ENCODE peak calls at places on chromosomes 16 and 17, in seven cellular contexts. One of them, this sample, is unnamed.
A peak's percentile ranks its signal among the peaks of the same experiment; 100 is the strongest.

GRCh38 chr17:78715876-78716275 is 66.2 kb downstream of the CYTH1 start:
- DNase-seq in body of pancreas: no peak
- DNase-seq in colonic mucosa: no peak
- DNase-seq in A549: no peak
- DNase-seq in AG04450: no peak
- DNase-seq in CD4-positive, alpha-beta memory T cell: no peak
- DNase-seq in fibroblast of lung: no peak
- DNase-seq in this sample: no peak

GRCh38 chr16:12092347-12092882 is 115.9 kb downstream of the SNX29 start:
- DNase-seq in CD4-positive, alpha-beta memory T cell: no peak
- DNase-seq in fibroblast of lung: peak; percentile 90
- DNase-seq in A549: peak; percentile 13
- DNase-seq in AG04450: peak; percentile 79
- DNase-seq in colonic mucosa: no peak
- DNase-seq in body of pancreas: no peak
- DNase-seq in this sample: no peak

GRCh38 chr17:2844386-2844785 is 48.1 kb downstream of the RAP1GAP2 start:
- DNase-seq in colonic mucosa: no peak
- DNase-seq in body of pancreas: peak; percentile 32
- DNase-seq in CD4-positive, alpha-beta memory T cell: no peak
- DNase-seq in A549: peak; percentile 96
- DNase-seq in AG04450: no peak
- DNase-seq in fibroblast of lung: no peak
- DNase-seq in this sample: no peak

GRCh38 chr16:79509221-79509631 is 91.3 kb downstream of the MAF start:
- DNase-seq in fibroblast of lung: no peak
- DNase-seq in colonic mucosa: no peak
- DNase-seq in CD4-positive, alpha-beta memory T cell: no peak
- DNase-seq in AG04450: no peak
- DNase-seq in body of pancreas: peak; percentile 48
- DNase-seq in A549: no peak
- DNase-seq in this sample: no peak

GRCh38 chr17:64209983-64210382 is 53.1 kb downstream of the TEX2 start:
- DNase-seq in body of pancreas: no peak
- DNase-seq in CD4-positive, alpha-beta memory T cell: no peak
- DNase-seq in AG04450: no peak
- DNase-seq in colonic mucosa: no peak
- DNase-seq in fibroblast of lung: no peak
- DNase-seq in A549: no peak
- DNase-seq in this sample: no peak

GRCh38 chr16:88554711-88555264 is 15.4 kb upstream of the ZC3H18 start:
- DNase-seq in fibroblast of lung: no peak
- DNase-seq in CD4-positive, alpha-beta memory T cell: no peak
- DNase-seq in colonic mucosa: no peak
- DNase-seq in A549: no peak
- DNase-seq in body of pancreas: no peak
- DNase-seq in AG04450: no peak
- DNase-seq in this sample: no peak

GRCh38 chr17:74380086-74380958 is 13.0 kb downstream of the GPR142 start:
- DNase-seq in colonic mucosa: peak; percentile 74
- DNase-seq in fibroblast of lung: no peak
- DNase-seq in body of pancreas: peak; percentile 52
- DNase-seq in CD4-positive, alpha-beta memory T cell: no peak
- DNase-seq in A549: peak; percentile 44
- DNase-seq in AG04450: no peak
- DNase-seq in this sample: no peak

GRCh38 chr17:78745407-78746088 is 36.5 kb downstream of the CYTH1 start:
- DNase-seq in colonic mucosa: no peak
- DNase-seq in AG04450: no peak
- DNase-seq in A549: peak; percentile 55
- DNase-seq in body of pancreas: peak; percentile 45
- DNase-seq in CD4-positive, alpha-beta memory T cell: peak; percentile 59
- DNase-seq in fibroblast of lung: peak; percentile 62
- DNase-seq in this sample: no peak

GRCh38 chr16:81491522-81492188 is 47.0 kb downstream of the CMIP start:
- DNase-seq in AG04450: no peak
- DNase-seq in body of pancreas: no peak
- DNase-seq in fibroblast of lung: peak; percentile 60
- DNase-seq in CD4-positive, alpha-beta memory T cell: no peak
- DNase-seq in colonic mucosa: no peak
- DNase-seq in A549: no peak
- DNase-seq in this sample: no peak

GRCh38 chr16:69084301-69084700 is 21.2 kb upstream of the HAS3 start:
- DNase-seq in fibroblast of lung: no peak
- DNase-seq in AG04450: no peak
- DNase-seq in body of pancreas: no peak
- DNase-seq in A549: no peak
- DNase-seq in colonic mucosa: no peak
- DNase-seq in CD4-positive, alpha-beta memory T cell: no peak
- DNase-seq in this sample: no peak
- H3K27ac ChIP-seq in fibroblast of lung: no peak overlapping the region
- H3K27ac ChIP-seq in AG04450: no peak overlapping the region
- H3K27ac ChIP-seq in body of pancreas: no peak overlapping the region
- H3K27ac ChIP-seq in A549: no peak overlapping the region
- H3K27ac ChIP-seq in colonic mucosa: no peak overlapping the region
- H3K27ac ChIP-seq in CD4-positive, alpha-beta memory T cell: no peak overlapping the region
- H3K27ac ChIP-seq in this sample: no peak overlapping the region

DNA sequence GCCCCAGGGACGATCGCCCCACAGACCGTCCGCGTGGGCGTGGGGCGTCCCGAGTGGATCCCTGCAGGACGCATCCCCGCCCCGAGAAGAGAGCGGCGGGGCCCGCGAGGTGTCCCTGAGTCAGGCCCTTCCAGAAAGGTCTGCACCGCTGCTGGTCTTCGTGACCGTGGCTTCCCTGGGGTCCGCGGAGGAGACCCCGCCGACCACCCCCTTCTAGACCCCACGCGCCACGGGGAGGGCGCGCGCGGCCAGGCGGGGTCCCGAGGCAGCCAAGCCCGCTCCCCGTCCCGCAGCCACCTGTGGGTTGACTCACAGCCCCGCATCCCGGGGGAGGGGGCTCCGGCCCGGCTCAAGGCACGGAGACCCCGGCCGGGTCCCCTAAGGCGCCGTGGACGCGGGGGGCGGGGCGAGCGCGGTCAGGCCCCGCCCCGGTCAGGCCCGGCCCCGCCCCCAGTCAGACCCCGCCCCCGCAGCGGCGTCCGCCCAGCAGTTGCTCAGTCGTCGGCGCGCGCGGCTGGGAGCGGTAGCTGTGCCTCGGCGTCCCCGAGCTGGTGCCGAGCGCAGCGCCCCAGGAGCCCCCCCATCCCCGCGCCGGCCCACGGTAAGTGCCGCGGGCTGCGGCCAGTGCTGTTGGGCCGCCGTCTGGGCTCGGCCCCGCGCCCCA is at the start of gene BAIAP3:
- DNase-seq in CD4-positive, alpha-beta memory T cell: peak; percentile 41
- DNase-seq in fibroblast of lung: no peak
- DNase-seq in A549: peak; percentile 51
- DNase-seq in body of pancreas: peak; percentile 43
- DNase-seq in colonic mucosa: peak; percentile 64
- DNase-seq in AG04450: no peak
- DNase-seq in this sample: peak; percentile 27
- H3K4me3 ChIP-seq in CD4-positive, alpha-beta memory T cell: peak within 1 kb of the TSS; percentile 24
- H3K4me3 ChIP-seq in fibroblast of lung: peak within 1 kb of the TSS; percentile 30
- H3K4me3 ChIP-seq in A549: peak within 1 kb of the TSS; percentile 56
- H3K4me3 ChIP-seq in body of pancreas: no peak within 1 kb of the TSS
- H3K4me3 ChIP-seq in colonic mucosa: peak within 1 kb of the TSS; percentile 33
- H3K4me3 ChIP-seq in AG04450: peak within 1 kb of the TSS; percentile 29
- H3K4me3 ChIP-seq in this sample: peak within 1 kb of the TSS; percentile 48

DNA sequence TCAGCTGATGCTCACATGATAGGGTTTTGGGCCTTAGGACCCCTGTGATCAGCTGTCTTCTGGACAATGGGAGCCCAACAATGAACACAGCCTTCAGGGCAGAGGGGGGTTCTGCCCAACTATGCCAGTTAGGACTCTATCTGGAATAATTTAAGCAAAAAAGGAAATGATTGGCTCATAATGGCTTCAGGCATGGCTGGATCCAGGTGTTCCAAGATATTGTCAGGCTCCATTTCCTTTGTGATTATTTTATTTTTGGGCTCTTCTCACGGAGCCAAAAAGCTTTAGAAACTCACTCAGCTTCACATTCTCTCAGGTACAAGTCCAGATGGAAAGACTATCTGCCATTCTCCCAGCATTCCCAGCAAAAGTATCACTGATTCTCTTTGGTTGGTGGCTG is 2.9 kb upstream of the MT2A start:
- DNase-seq in fibroblast of lung: no peak
- DNase-seq in CD4-positive, alpha-beta memory T cell: no peak
- DNase-seq in colonic mucosa: no peak
- DNase-seq in A549: no peak
- DNase-seq in AG04450: no peak
- DNase-seq in body of pancreas: no peak
- DNase-seq in this sample: no peak
- H3K27ac ChIP-seq in fibroblast of lung: peak overlapping the region; percentile 99
- H3K27ac ChIP-seq in CD4-positive, alpha-beta memory T cell: no peak overlapping the region
- H3K27ac ChIP-seq in colonic mucosa: peak overlapping the region; percentile 88
- H3K27ac ChIP-seq in A549: peak overlapping the region; percentile 93
- H3K27ac ChIP-seq in AG04450: peak overlapping the region; percentile 99
- H3K27ac ChIP-seq in body of pancreas: no peak overlapping the region
- H3K27ac ChIP-seq in this sample: no peak overlapping the region

DNA sequence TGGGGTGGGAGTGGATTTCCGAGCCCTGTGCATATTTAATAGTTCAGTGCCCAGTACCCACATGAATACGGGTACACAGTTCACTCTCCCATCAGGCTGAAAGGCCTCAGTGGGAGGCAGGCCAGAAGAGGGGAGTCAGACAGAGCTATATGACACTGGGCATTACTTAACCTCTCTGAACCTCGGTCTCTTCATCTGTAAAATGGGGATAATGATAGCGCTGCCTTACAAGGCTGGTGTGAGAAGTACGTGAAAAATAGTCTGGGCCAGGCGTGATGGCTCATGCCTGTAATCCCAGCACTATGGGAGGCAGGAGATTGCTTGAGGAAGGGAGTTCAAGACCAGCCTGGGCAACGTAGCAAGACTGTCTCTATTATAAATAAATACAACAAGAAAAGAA is 3.6 kb downstream of the GPRC5B start:
- DNase-seq in AG04450: no peak
- DNase-seq in body of pancreas: no peak
- DNase-seq in CD4-positive, alpha-beta memory T cell: no peak
- DNase-seq in fibroblast of lung: no peak
- DNase-seq in colonic mucosa: no peak
- DNase-seq in A549: no peak
- DNase-seq in this sample: no peak
- H3K4me3 ChIP-seq in AG04450: no peak overlapping the region
- H3K4me3 ChIP-seq in body of pancreas: no peak overlapping the region
- H3K4me3 ChIP-seq in CD4-positive, alpha-beta memory T cell: no peak overlapping the region
- H3K4me3 ChIP-seq in fibroblast of lung: no peak overlapping the region
- H3K4me3 ChIP-seq in colonic mucosa: no peak overlapping the region
- H3K4me3 ChIP-seq in A549: no peak overlapping the region
- H3K4me3 ChIP-seq in this sample: no peak overlapping the region

GRCh38 chr17:58693751-58694150 is 1.3 kb downstream of the RAD51C start:
- DNase-seq in CD4-positive, alpha-beta memory T cell: no peak
- DNase-seq in body of pancreas: no peak
- DNase-seq in colonic mucosa: no peak
- DNase-seq in AG04450: no peak
- DNase-seq in fibroblast of lung: no peak
- DNase-seq in A549: no peak
- DNase-seq in this sample: no peak

GRCh38 chr17:58693208-58693607 is 806 bp downstream of the RAD51C start:
- DNase-seq in fibroblast of lung: peak; percentile 12
- DNase-seq in colonic mucosa: no peak
- DNase-seq in body of pancreas: no peak
- DNase-seq in AG04450: no peak
- DNase-seq in CD4-positive, alpha-beta memory T cell: no peak
- DNase-seq in A549: no peak
- DNase-seq in this sample: no peak

GRCh38 chr17:58692239-58693055 is at the start of gene RAD51C:
- DNase-seq in colonic mucosa: peak; percentile 87
- DNase-seq in fibroblast of lung: peak; percentile 83
- DNase-seq in body of pancreas: peak; percentile 85
- DNase-seq in A549: peak; percentile 93
- DNase-seq in AG04450: peak; percentile 56
- DNase-seq in CD4-positive, alpha-beta memory T cell: peak; percentile 85
- DNase-seq in this sample: peak; percentile 70

GRCh38 chr17:58694826-58695225 is 2.4 kb downstream of the RAD51C start:
- DNase-seq in A549: no peak
- DNase-seq in body of pancreas: no peak
- DNase-seq in fibroblast of lung: no peak
- DNase-seq in AG04450: no peak
- DNase-seq in colonic mucosa: no peak
- DNase-seq in CD4-positive, alpha-beta memory T cell: no peak
- DNase-seq in this sample: no peak

GRCh38 chr17:58694302-58694701 is 1.9 kb downstream of the RAD51C start:
- DNase-seq in A549: no peak
- DNase-seq in fibroblast of lung: no peak
- DNase-seq in colonic mucosa: no peak
- DNase-seq in CD4-positive, alpha-beta memory T cell: no peak
- DNase-seq in body of pancreas: no peak
- DNase-seq in AG04450: no peak
- DNase-seq in this sample: no peak
- H3K27ac ChIP-seq in A549: no peak overlapping the region
- H3K27ac ChIP-seq in fibroblast of lung: no peak overlapping the region
- H3K27ac ChIP-seq in colonic mucosa: no peak overlapping the region
- H3K27ac ChIP-seq in CD4-positive, alpha-beta memory T cell: no peak overlapping the region
- H3K27ac ChIP-seq in body of pancreas: no peak overlapping the region
- H3K27ac ChIP-seq in AG04450: no peak overlapping the region
- H3K27ac ChIP-seq in this sample: no peak overlapping the region